ENCODE peak calls at places on chromosomes 4 and X, in six cellular contexts. L, O, W, K, G and B are unnamed samples. For H3K36me3, the result is how much of the 10 kb centered on the place peaks cover.

GRCh38 chr4:101126044-101126443 is 221.3 kb downstream of the PPP3CA start:
- DNase-seq in O (peak), W (peak), K (peak), L (no peak), G (peak), B (no peak)

GRCh38 chr4:8113611-8114343 is 44.8 kb downstream of the ABLIM2 start:
- DNase-seq in W (no peak), K (no peak), L (no peak), O (no peak), G (no peak), B (no peak)

GRCh38 chr4:7302781-7303180 is 110.4 kb downstream of the SORCS2 start:
- DNase-seq in L (no peak), G (no peak), W (no peak), O (no peak), K (no peak), B (no peak)

GRCh38 chr4:22458112-22458511 is 57.8 kb downstream of the ADGRA3 start:
- DNase-seq in G (no peak), L (no peak), O (no peak), K (no peak), W (no peak), B (no peak)

GRCh38 chr4:85777908-85778808 is 303.2 kb downstream of the ARHGAP24 start:
- DNase-seq in L (no peak), G (no peak), O (peak), W (no peak), K (no peak), B (no peak)

GRCh38 chrX:68935362-68935761 is 106.5 kb downstream of the EFNB1 start:
- DNase-seq in L (no peak), W (no peak), G (no peak), O (no peak), K (no peak), B (peak)

GRCh38 chrX:112147206-112147605 is 64.6 kb upstream of the TRPC5 start:
- DNase-seq in L (peak), O (peak), K (peak), W (no peak), G (peak), B (no peak)

GRCh38 chrX:16188687-16189086 is 21.4 kb downstream of the MAGEB17 start:
- DNase-seq in L (no peak), W (peak), K (peak), O (peak), G (no peak), B (no peak)

GRCh38 chrX:153779891-153780677 is 757 bp upstream of the SRPK3 start:
- DNase-seq in K (no peak), L (no peak), G (no peak), W (no peak), O (no peak), B (no peak)

GRCh38 chrX:147890766-147891165 is 21.0 kb upstream of the FMR1 start:
- DNase-seq in K (no peak), G (no peak), O (no peak), W (no peak), L (no peak), B (no peak)

GRCh38 chr4:16225139-16225538 is 1.1 kb downstream of the TAPT1 start:
- DNase-seq in L (no peak), W (peak), O (peak), G (peak), K (peak), B (no peak)

DNA sequence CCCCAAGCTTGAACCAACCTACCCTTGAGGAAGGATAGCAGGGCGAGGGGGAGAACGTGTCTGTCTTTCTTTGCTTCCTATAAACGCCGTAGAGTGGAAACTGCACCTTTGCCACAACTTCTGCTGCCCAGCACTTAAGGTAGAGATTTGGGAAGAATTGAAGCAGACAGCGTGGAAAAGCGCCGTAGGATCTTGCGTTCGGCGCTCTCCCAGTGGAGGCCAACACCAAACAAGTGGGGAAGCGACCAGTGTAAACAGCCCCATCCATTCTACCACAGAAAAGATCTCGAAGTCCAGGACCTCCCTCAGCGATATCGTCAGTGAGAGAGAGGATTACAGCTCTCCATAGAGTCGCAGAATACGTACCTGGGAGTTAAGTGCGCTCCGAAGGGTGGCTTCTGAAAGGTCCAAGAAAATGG is 3.9 kb upstream of the NKX6-1 start:
- DNase-seq in K (no peak), G (no peak), W (no peak), L (no peak), O (no peak), B (no peak)
- TF ChIP-seq EZH2 in K (peak), G (no peak), W (peak), L (no peak), O (no peak), B (peak)

GRCh38 chrX:21990812-21991211 is 41.3 kb upstream of the PHEX start:
- DNase-seq in O (no peak), W (no peak), K (no peak), G (no peak), L (no peak), B (no peak)
- H3K36me3 ChIP-seq in O (under half), W (under half), K (under half), G (under half), L (under half), B (under half)

GRCh38 chr4:76559236-76560071 is 124.4 kb downstream of the SHROOM3 start:
- DNase-seq in K (peak), G (no peak), L (peak), O (no peak), W (no peak), B (no peak)

GRCh38 chr4:76562851-76563803 is 128.1 kb downstream of the SHROOM3 start:
- DNase-seq in G (no peak), K (peak), W (peak), O (peak), L (no peak), B (no peak)

GRCh38 chr4:76563804-76564468 is 128.9 kb downstream of the SHROOM3 start:
- DNase-seq in K (peak), O (no peak), L (no peak), G (no peak), W (no peak), B (no peak)

GRCh38 chr4:76558391-76559235 is 123.6 kb downstream of the SHROOM3 start:
- DNase-seq in K (peak), L (peak), W (peak), G (no peak), O (peak), B (no peak)

DNA sequence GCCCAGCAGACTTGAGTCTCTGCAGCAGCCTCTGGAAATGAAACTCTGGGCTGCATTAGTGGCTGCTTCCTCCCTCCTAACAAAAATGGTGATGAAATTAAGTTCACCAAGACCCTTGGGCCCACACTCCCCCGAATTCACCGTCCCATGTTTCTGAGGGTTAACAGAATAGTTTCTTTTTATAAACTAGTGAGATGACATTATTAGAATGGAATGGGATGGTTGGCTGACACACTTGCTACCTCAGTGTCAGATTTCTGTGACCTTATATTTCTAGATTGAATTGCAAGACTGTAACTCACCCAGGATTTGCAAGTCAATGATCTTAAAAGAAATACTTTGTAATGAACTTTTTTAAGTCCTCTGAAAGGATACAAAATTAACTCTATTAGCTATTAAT is 127.1 kb downstream of the SHROOM3 start:
- DNase-seq in L (no peak), O (peak), W (peak), K (peak), G (no peak), B (no peak)
- H3K4me3 ChIP-seq in L (no peak), O (peak), W (no peak), K (no peak), G (no peak), B (no peak)

GRCh38 chr4:63777571-63777970 is 631.7 kb downstream of the TECRL start:
- DNase-seq in G (no peak), K (no peak), O (no peak), W (no peak), L (no peak), B (no peak)
- TF ChIP-seq EZH2 in G (no peak), K (no peak), O (no peak), W (no peak), L (no peak), B (no peak)

DNA sequence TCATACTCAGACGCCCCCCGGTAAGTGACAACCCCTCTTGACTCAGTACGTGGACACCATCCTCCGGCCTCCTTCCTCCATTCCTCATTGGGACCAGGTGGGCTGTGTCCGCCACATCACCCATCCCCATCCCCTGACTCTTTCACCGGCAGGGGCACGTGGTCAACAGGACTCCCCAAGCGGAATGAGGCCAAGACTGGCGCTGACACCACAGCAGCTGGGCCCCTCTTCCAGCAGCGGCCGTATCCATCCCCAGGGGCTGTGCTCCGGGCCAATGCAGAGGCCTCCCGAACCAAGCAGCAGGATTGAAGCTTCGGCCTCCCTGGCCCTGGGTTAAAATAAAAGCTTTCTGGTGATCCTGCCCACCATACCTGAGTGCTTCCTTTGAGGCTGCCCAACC is 5.0 kb downstream of the PQBP1 start:
- DNase-seq in W (no peak), L (no peak), O (no peak), K (no peak), G (no peak), B (no peak)
- H3K36me3 ChIP-seq in W (under half), L (under half), O (under half), K (under half), G (under half), B (under half)

GRCh38 chrX:71540801-71541545 is 8.1 kb downstream of the OGT start:
- DNase-seq in O (no peak), K (no peak), W (no peak), L (no peak), G (no peak), B (no peak)
- H3K4me3 ChIP-seq in O (peak), K (no peak), W (no peak), L (peak), G (no peak), B (peak)

DNA sequence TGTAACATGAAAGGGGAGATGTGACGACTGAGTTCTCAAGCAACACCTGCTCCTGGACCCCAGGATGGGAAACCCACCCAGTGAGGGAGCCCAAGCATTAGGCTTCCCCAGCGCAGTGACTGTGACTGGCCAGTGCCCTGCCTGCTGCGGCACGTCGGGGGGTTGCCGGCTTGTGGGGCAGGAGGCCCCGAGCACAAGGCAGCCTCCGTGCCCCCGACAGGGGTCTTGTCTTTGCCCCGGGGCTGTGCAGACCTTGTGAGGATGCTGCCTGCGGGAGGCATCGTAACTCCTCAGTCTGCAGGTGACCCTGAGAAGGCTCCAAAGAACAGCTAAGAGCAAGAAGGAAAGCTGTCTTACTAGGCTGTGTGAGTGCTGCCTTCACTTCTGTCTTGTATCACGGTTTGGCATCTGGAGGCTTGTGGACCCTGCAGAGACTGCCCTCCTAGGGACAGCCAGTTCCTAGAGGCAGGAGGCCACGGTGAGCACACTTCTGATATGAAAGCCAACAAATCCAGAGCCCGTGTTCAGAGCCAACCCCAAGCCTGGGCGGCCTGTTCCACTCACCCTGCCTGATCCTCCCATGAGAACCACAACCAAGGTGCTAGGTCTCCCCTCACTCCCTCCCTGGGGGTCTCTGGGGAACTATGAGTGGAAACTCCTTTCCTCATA is 47.7 kb downstream of the FGFRL1 start:
- DNase-seq in L (no peak), O (no peak), K (no peak), G (no peak), W (no peak), B (no peak)
- TF ChIP-seq EZH2 in L (no peak), O (no peak), K (peak), G (no peak), W (no peak), B (peak)

GRCh38 chr4:139526928-139527327 is 29.1 kb downstream of the SETD7 start:
- DNase-seq in K (no peak), W (no peak), O (no peak), L (no peak), G (no peak), B (no peak)
- H3K36me3 ChIP-seq in K (under half), W (under half), O (under half), L (under half), G (half or more), B (under half)